ENCODE peak calls at places on chromosomes 4 and X, in six cellular contexts. Y is heart left ventricle, F is tibial nerve, I is kidney epithelial cell, T is lower lobe of right lung, N is cardiac fibroblast. P is an unnamed sample.
A peak's percentile ranks its signal among the peaks of the same experiment; 100 is the strongest.

GRCh38 chr4:98448923-98449322 is 187.7 kb downstream of the RAP1GDS1 start:
- DNase-seq in I (no peak), N (no peak), T (no peak), F (no peak), Y (no peak), P (peak; percentile 87)

GRCh38 chrX:131802836-131803626 is 220.1 kb upstream of the STK26 start:
- DNase-seq in Y (peak; percentile 62), I (no peak), N (no peak), T (no peak), F (no peak), P (peak; percentile 89)

GRCh38 chr4:74161676-74162450 is 3.9 kb downstream of the MTHFD2L start:
- DNase-seq in F (no peak), T (no peak), Y (no peak), I (no peak), N (peak; percentile 57), P (no peak)

GRCh38 chr4:2825740-2826139 is 17.9 kb upstream of the ADD1 start:
- DNase-seq in Y (peak; percentile 46), F (no peak), I (no peak), T (peak; percentile 44), N (no peak), P (no peak)

GRCh38 chr4:18021470-18021719 is 160 bp downstream of the LCORL start:
- DNase-seq in Y (no peak), N (no peak), T (no peak), I (no peak), F (peak; percentile 6), P (no peak)

GRCh38 chr4:145614235-145614615 is 5.0 kb upstream of the MMAA start:
- DNase-seq in F (no peak), I (no peak), T (no peak), Y (no peak), N (no peak), P (no peak)

GRCh38 chr4:169439244-169439643 is 168.5 kb upstream of the SH3RF1 start:
- DNase-seq in Y (no peak), T (no peak), I (no peak), F (no peak), N (peak; percentile 38), P (no peak)

GRCh38 chr4:112168719-112169500 is 23.7 kb downstream of the FAM241A start:
- DNase-seq in I (no peak), F (no peak), T (no peak), N (no peak), Y (no peak), P (no peak)

GRCh38 chr4:105560488-105560887 is 8.1 kb downstream of the ARHGEF38 start:
- DNase-seq in I (no peak), N (peak; percentile 13), T (no peak), F (no peak), Y (no peak), P (no peak)

GRCh38 chr4:65050786-65051185 is 619.5 kb downstream of the EPHA5 start:
- DNase-seq in Y (no peak), N (no peak), I (no peak), F (no peak), T (no peak), P (no peak)

GRCh38 chrX:45843518-45843917 is 642.8 kb upstream of the DIPK2B start:
- DNase-seq in F (no peak), Y (no peak), I (no peak), T (no peak), N (no peak), P (no peak)

GRCh38 chrX:7552758-7553157 is 290.2 kb upstream of the VCX start:
- DNase-seq in F (no peak), N (peak; percentile 0), I (no peak), T (no peak), Y (no peak), P (no peak)

GRCh38 chr4:15702941-15703403 is at the start of gene BST1:
- DNase-seq in I (no peak), F (peak; percentile 60), T (peak; percentile 89), Y (peak; percentile 78), N (peak; percentile 63), P (peak; percentile 96)

GRCh38 chr4:101279377-101279871 is 67.9 kb downstream of the PPP3CA start:
- DNase-seq in Y (peak; percentile 74), I (no peak), T (no peak), F (peak; percentile 48), N (peak; percentile 97), P (no peak)

GRCh38 chr4:78735697-78736096 is 40.5 kb upstream of the BMP2K start:
- DNase-seq in F (no peak), N (no peak), T (no peak), I (no peak), Y (no peak), P (no peak)

GRCh38 chr4:174764105-174764729 is 64.8 kb downstream of the GLRA3 start:
- DNase-seq in F (no peak), I (peak; percentile 14), N (peak; percentile 71), T (no peak), Y (no peak), P (no peak)

GRCh38 chr4:31081375-31081774 is 361.2 kb downstream of the PCDH7 start:
- DNase-seq in T (no peak), I (no peak), N (peak; percentile 63), F (no peak), Y (no peak), P (no peak)

GRCh38 chr4:153142700-153143438 is 61.4 kb upstream of the TRIM2 start:
- DNase-seq in Y (peak; percentile 71), N (peak; percentile 83), F (peak; percentile 63), T (peak; percentile 80), I (no peak), P (no peak)

GRCh38 chr4:157114671-157115070 is 38.7 kb downstream of the GLRB start:
- DNase-seq in T (no peak), I (no peak), Y (no peak), N (no peak), F (no peak), P (no peak)

GRCh38 chrX:148495156-148495555 is 5.3 kb upstream of the AFF2 start:
- DNase-seq in N (no peak), F (no peak), Y (no peak), I (no peak), T (no peak), P (no peak)

GRCh38 chr4:78369691-78370090 is 181.9 kb upstream of the ANXA3 start:
- DNase-seq in I (no peak), T (no peak), N (peak; percentile 2), Y (no peak), F (no peak), P (no peak)

GRCh38 chr4:7649741-7650531 is 215.2 kb upstream of the PSAPL1 start:
- DNase-seq in I (peak; percentile 56), Y (no peak), T (peak; percentile 53), N (peak; percentile 43), F (no peak), P (peak; percentile 75)

GRCh38 chr4:88002786-88003185 is 4.6 kb upstream of the PKD2 start:
- DNase-seq in Y (no peak), N (no peak), I (no peak), T (no peak), F (no peak), P (no peak)

GRCh38 chr4:20393486-20394100 is 141.9 kb downstream of the SLIT2 start:
- DNase-seq in Y (no peak), T (no peak), F (no peak), I (no peak), N (peak; percentile 34), P (no peak)

GRCh38 chr4:169272265-169272886 is 1.6 kb upstream of the SH3RF1 start:
- DNase-seq in T (no peak), I (no peak), F (no peak), Y (no peak), N (peak; percentile 86), P (no peak)

DNA sequence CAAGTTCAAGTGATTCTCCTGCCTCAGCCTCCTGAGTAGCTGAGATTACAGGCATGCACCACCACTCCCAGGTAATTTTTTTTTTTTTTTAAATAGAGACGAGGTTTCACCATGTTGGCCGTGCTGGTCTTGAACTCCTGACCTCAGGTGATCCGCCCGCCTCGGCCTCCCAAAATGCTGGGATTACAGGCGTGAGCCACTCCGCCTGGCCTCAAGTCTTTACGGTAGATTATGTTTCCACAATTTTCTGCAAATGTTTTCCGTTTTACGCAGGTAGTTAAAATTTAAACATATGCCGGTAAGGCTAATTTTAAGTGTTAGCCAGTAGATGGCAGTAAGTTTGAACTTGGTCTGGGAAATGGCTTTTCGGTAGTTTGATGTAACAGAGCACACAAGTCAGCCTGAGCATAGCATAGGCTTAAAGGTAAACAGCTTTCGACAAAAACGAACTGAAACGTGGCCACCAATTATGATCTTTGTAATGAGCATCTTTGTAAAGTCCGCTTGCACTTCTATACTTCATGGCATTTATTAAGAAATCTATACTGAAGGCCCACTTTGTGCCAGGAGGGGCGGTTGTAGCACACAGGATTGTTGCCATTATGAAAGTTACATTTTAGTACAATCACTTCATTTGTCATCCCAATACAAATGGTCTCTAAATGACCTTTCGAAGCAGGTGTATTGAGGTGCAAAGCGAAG is 31.1 kb downstream of the CCKAR start:
- DNase-seq in N (peak; percentile 83), F (no peak), Y (no peak), I (peak; percentile 48), T (no peak), P (no peak)
- TF ChIP-seq CTCF in N (peak; percentile 61), F (peak; percentile 44), Y (peak; percentile 44), I (peak; percentile 58), T (peak; percentile 60), P (peak; percentile 55)

GRCh38 chrX:18995216-18995615 is 11.3 kb upstream of the PHKA2 start:
- DNase-seq in Y (no peak), N (peak; percentile 80), I (peak; percentile 34), F (no peak), T (no peak), P (no peak)

GRCh38 chrX:18997916-18998315 is 14.0 kb upstream of the PHKA2 start:
- DNase-seq in Y (no peak), N (peak; percentile 10), T (no peak), F (no peak), I (no peak), P (no peak)

GRCh38 chrX:18994713-18995112 is 10.8 kb upstream of the PHKA2 start:
- DNase-seq in N (peak; percentile 85), I (peak; percentile 31), Y (no peak), F (no peak), T (no peak), P (no peak)

GRCh38 chrX:18996536-18996935 is 12.6 kb upstream of the PHKA2 start:
- DNase-seq in Y (no peak), F (no peak), T (no peak), I (no peak), N (no peak), P (no peak)

DNA sequence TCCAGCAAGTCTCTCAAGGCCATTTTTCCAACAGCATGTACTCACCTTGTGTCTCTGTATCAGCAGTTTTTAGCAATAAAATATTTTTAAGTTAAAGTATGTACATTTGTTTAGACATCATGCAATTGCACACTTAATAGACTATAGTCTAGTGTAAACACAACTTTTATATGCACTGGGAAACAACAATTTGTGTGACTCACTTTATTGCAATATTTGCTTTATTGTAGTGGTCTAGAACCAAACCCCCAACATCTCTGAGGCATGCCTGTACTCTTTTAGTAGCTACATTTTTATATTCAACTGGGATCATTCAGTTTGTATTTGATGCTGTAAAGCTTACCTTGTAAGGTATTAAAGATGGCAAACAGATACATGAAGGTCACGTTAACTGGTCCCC is 14.7 kb upstream of the PHKA2 start:
- DNase-seq in Y (no peak), I (no peak), N (no peak), F (no peak), T (no peak), P (no peak)
- H3K4me3 ChIP-seq in Y (no peak overlapping the region), I (no peak overlapping the region), N (no peak overlapping the region), F (no peak overlapping the region), T (no peak overlapping the region), P (no peak overlapping the region)

GRCh38 chr4:170623899-170624298 is 534.1 kb upstream of the AADAT start:
- DNase-seq in I (no peak), N (no peak), F (no peak), Y (no peak), T (no peak), P (no peak)
- TF ChIP-seq CTCF in I (no peak), N (no peak), F (no peak), Y (no peak), T (no peak), P (no peak)

GRCh38 chrX:65928522-65928921 is 111.4 kb downstream of the VSIG4 start:
- DNase-seq in N (no peak), T (no peak), Y (no peak), F (no peak), I (no peak), P (no peak)
- H3K4me3 ChIP-seq in N (no peak overlapping the region), T (no peak overlapping the region), Y (no peak overlapping the region), F (no peak overlapping the region), I (no peak overlapping the region), P (no peak overlapping the region)